ENCODE peak calls at places on chromosome 17, in four cellular contexts. C is A549, K is esophagus squamous epithelium, X is heart right ventricle. D is an unnamed sample.

GRCh38 chr17:18974407-18975149 is 22.6 kb downstream of the SLC5A10 start:
- DNase-seq in C (no peak), K (no peak), X (no peak), D (no peak)

GRCh38 chr17:3594056-3594810 is 15.0 kb downstream of the TRPV1 start:
- DNase-seq in C (no peak), K (no peak), X (peak; percentile 32), D (no peak)

GRCh38 chr17:64320613-64321553 is 57.8 kb upstream of the TEX2 start:
- DNase-seq in C (peak; percentile 96), K (no peak), X (peak; percentile 76), D (no peak)

GRCh38 chr17:7716901-7717755 is at the start of gene DNAH2:
- DNase-seq in C (peak; percentile 94), K (no peak), X (peak; percentile 87), D (peak; percentile 70)

GRCh38 chr17:48625502-48626201 is 506 bp downstream of the HOXB9 start:
- DNase-seq in C (peak; percentile 84), K (no peak), X (no peak), D (no peak)

GRCh38 chr17:59038734-59039133 is 67.9 kb downstream of the TRIM37 start:
- DNase-seq in C (no peak), K (no peak), X (no peak), D (peak; percentile 13)

GRCh38 chr17:50051082-50051576 is 4.8 kb upstream of the ITGA3 start:
- DNase-seq in C (peak; percentile 96), K (no peak), X (no peak), D (no peak)

GRCh38 chr17:60887607-60888028 is 210.0 kb downstream of the BCAS3 start:
- DNase-seq in C (no peak), K (no peak), X (no peak), D (no peak)

GRCh38 chr17:2211661-2212327 is 91.8 kb downstream of the SMG6 start:
- DNase-seq in C (no peak), K (no peak), X (no peak), D (no peak)

GRCh38 chr17:2214887-2215615 is 88.5 kb downstream of the SMG6 start:
- DNase-seq in C (no peak), K (no peak), X (peak; percentile 82), D (no peak)

GRCh38 chr17:2212328-2212981 is 91.1 kb downstream of the SMG6 start:
- DNase-seq in C (no peak), K (no peak), X (no peak), D (peak; percentile 98)

GRCh38 chr17:2214047-2214717 is 89.4 kb downstream of the SMG6 start:
- DNase-seq in C (no peak), K (no peak), X (peak; percentile 58), D (peak; percentile 69)

GRCh38 chr17:2213291-2213960 is 90.2 kb downstream of the SMG6 start:
- DNase-seq in C (no peak), K (no peak), X (no peak), D (no peak)
- H3K4me3 ChIP-seq in C (no peak overlapping the region), K (no peak overlapping the region), X (no peak overlapping the region), D (no peak overlapping the region)

GRCh38 chr17:14297161-14297851 is 3.6 kb upstream of the HS3ST3B1 start:
- DNase-seq in C (peak; percentile 59), K (no peak), X (no peak), D (no peak)
- TF ChIP-seq CTCF in C (peak; percentile 51), K (peak; percentile 12), X (peak; percentile 8), D (peak; percentile 48)

DNA sequence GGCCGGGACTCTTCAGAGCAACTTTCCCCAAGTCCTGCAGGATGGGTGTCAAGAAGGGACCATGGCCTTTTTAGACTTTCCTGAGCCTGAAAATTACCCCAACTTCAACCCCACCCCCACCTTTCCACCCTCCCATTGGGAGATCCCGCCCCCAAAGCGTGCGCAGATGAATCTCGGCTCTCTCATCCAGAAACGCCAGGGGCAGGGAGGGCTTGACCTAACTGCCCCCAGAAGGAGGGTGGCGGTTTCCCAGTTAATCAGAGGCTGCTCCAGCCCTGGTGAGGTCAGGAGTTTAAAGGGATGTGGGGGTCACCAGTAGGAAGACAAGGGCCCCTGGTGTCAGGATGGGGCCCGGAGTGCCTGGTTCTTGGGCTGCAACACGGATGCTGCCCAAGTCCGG is 480 bp downstream of the KIF19 start:
- DNase-seq in C (no peak), K (no peak), X (no peak), D (no peak)
- H3K4me3 ChIP-seq in C (no peak overlapping the region), K (peak overlapping the region; percentile 9), X (peak overlapping the region; percentile 51), D (no peak overlapping the region)

GRCh38 chr17:6353161-6353560 is 81.8 kb downstream of the AIPL1 start:
- DNase-seq in C (no peak), K (no peak), X (no peak), D (no peak)

GRCh38 chr17:6346986-6347385 is 87.9 kb downstream of the AIPL1 start:
- DNase-seq in C (no peak), K (no peak), X (no peak), D (no peak)

GRCh38 chr17:6347776-6348175 is 87.1 kb downstream of the AIPL1 start:
- DNase-seq in C (no peak), K (no peak), X (no peak), D (no peak)

GRCh38 chr17:6352016-6352415 is 82.9 kb downstream of the AIPL1 start:
- DNase-seq in C (no peak), K (no peak), X (no peak), D (no peak)

DNA sequence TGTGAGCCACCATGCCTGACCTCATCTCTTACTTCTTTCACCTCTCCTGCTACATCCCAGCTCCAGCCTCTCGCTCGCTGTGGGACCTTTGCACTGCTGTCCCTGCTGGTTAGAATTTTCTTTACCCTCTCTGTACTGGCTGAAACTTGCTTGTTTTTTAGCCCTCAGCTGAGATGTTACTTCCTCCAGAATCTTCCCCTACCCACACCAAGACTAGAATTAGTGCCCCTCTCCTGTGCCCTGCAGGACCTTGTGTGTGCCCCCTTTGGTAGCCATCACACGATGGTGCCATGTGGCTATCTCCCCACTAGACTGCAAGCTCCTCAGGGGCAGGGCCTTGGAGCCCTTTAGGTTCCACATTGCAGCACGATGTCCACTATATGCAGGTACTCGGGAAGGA is 84.1 kb downstream of the AIPL1 start:
- DNase-seq in C (no peak), K (no peak), X (no peak), D (no peak)
- TF ChIP-seq CTCF in C (no peak), K (no peak), X (no peak), D (no peak)

GRCh38 chr17:81567191-81567590 is 15.0 kb upstream of the FAAP100 start:
- DNase-seq in C (no peak), K (no peak), X (no peak), D (no peak)
- H3K4me3 ChIP-seq in C (peak overlapping the region; percentile 29), K (no peak overlapping the region), X (no peak overlapping the region), D (peak overlapping the region; percentile 2)